ENCODE peak calls at places on chromosomes 16 and 17, in nine cellular contexts. F is SK-N-SH, A is upper lobe of left lung, M is H1, T is sigmoid colon, Y is stomach, B is transverse colon, C is tibial nerve, E is HepG2. P is an unnamed sample.

GRCh38 chr17:2017274-2017941 is 7.7 kb downstream of the RTN4RL1 start:
- DNase-seq in F (no peak), A (peak), M (no peak), T (no peak), Y (no peak), B (no peak), C (no peak), E (no peak), P (no peak)

GRCh38 chr16:13961099-13961811 is 41.3 kb downstream of the ERCC4 start:
- DNase-seq in F (no peak), A (no peak), M (no peak), T (no peak), Y (no peak), B (no peak), C (no peak), E (peak), P (no peak)

GRCh38 chr16:81817789-81818304 is 38.8 kb downstream of the PLCG2 start:
- DNase-seq in F (no peak), A (no peak), M (no peak), T (no peak), Y (peak), B (peak), C (no peak), E (no peak), P (no peak)

GRCh38 chr16:28092721-28093382 is 29.3 kb upstream of the GSG1L start:
- DNase-seq in F (peak), A (no peak), M (no peak), T (peak), Y (no peak), B (no peak), C (no peak), E (no peak), P (no peak)

GRCh38 chr17:44847581-44847980 is at the start of gene HIGD1B:
- DNase-seq in F (no peak), A (no peak), M (no peak), T (no peak), Y (no peak), B (no peak), C (no peak), E (no peak), P (no peak)

GRCh38 chr16:82943371-82943770 is 316.6 kb downstream of the CDH13 start:
- DNase-seq in F (no peak), A (no peak), M (no peak), T (no peak), Y (no peak), B (no peak), C (no peak), E (no peak), P (no peak)

GRCh38 chr16:30585022-30585399 is 486 bp downstream of the ZNF785 start:
- DNase-seq in F (peak), A (no peak), M (peak), T (peak), Y (no peak), B (peak), C (no peak), E (no peak), P (no peak)

GRCh38 chr16:65120811-65121721 is 797 bp downstream of the CDH11 start:
- DNase-seq in F (peak), A (peak), M (peak), T (peak), Y (no peak), B (no peak), C (no peak), E (no peak), P (no peak)

GRCh38 chr17:17151541-17151940 is 54.6 kb downstream of the PLD6 start:
- DNase-seq in F (no peak), A (no peak), M (no peak), T (no peak), Y (no peak), B (no peak), C (no peak), E (no peak), P (no peak)

GRCh38 chr17:49830605-49831004 is 17.3 kb downstream of the TAC4 start:
- DNase-seq in F (no peak), A (no peak), M (no peak), T (no peak), Y (no peak), B (no peak), C (no peak), E (no peak), P (no peak)

GRCh38 chr16:12062343-12063003 is 85.9 kb downstream of the SNX29 start:
- DNase-seq in F (no peak), A (no peak), M (no peak), T (peak), Y (peak), B (peak), C (peak), E (no peak), P (peak)

GRCh38 chr17:74089869-74090464 is 113.5 kb upstream of the RPL38 start:
- DNase-seq in F (peak), A (no peak), M (peak), T (no peak), Y (peak), B (peak), C (no peak), E (peak), P (no peak)

GRCh38 chr16:11449716-11450115 is 104.5 kb downstream of the RMI2 start:
- DNase-seq in F (no peak), A (peak), M (no peak), T (no peak), Y (no peak), B (no peak), C (no peak), E (no peak), P (no peak)

DNA sequence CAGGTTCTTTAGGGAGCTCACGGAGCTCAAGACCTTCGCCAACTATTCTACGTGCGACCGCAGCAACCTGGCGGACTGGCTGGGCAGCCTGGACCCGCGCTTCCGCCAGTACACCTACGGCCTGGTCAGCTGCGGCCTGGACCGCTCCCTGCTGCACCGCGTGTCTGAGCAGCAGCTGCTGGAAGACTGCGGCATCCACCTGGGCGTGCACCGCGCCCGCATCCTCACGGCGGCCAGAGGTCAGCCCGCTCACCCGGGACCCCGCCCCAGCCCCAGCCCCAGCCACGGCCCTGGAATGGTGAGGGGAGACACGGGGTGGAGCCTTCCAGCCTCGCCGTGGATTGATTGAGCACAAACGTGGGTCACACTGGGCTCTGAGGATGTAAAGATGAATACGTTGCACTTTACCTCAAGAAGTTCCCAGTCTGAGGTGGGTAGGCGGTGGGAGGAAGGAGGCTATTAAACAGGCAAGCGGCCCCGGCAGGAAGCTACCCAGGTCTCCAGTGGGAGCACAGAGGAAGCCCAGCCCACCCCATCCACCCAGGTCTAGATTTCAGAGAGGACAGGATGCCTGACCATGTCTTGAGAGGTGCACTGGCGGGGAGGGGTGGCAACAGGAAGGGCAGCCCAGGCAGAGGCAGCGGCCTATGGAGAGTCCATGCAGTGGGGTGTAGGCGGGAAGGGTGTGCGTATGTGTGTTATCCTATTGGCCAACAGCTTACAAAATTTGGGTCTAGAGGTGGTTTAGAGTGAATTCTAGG is 13.7 kb downstream of the SARM1 start:
- DNase-seq in F (no peak), A (peak), M (no peak), T (no peak), Y (peak), B (peak), C (no peak), E (no peak), P (no peak)
- H3K4me3 ChIP-seq in F (no peak), A (peak), M (peak), T (peak), Y (peak), B (peak), C (peak), E (no peak), P (peak)

DNA sequence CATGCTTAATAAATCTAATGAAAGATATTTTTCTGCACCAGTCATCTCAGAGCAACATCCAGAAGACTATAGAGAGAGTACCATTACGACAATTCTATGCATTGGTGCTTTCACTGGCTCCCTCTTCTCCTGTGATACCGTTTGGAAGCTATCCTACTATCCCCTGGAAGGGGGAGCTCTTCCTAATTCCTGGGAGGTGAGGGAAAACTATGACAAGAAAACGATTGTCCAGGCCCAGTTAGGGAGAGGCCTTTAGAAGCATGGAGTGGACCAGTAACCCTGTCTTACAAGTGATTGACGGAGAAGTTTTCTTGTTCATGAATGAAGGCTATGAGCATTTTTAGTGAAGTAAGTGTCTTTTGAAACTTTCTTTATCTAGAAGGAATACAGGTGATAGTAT is 150.2 kb downstream of the TANC2 start:
- DNase-seq in F (peak), A (no peak), M (no peak), T (no peak), Y (no peak), B (no peak), C (no peak), E (peak), P (no peak)
- TF ChIP-seq CTCF in F (peak), A (no peak), M (no peak), T (no peak), Y (no peak), B (no peak), C (no peak), E (no peak), P (no peak)

DNA sequence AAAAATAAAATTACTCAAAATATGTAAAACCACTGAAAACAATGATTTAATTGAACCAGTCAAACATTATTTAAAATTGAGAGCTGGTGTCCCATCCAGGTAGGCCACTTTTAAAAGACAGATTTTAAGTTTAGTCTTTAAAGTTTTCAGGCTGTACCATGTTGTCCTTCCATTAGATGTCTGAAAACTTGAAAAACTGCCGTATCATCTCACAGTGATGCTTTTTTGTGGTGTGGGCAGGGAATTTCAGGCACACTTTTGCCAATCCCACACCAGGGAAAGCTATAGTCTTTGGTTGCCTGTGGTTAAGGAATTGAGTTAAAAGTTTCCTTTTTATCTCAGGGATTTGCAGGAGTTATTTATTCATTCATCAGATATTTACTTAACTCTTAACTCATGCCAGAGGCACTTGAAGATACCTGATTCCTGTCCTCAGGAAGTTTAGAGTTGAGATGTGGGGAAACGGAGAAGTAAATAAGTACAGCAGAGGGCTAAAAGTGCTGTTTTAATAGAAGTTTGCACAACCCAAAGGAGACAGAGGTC is 3.2 kb downstream of the SNTB2 start:
- DNase-seq in F (no peak), A (no peak), M (no peak), T (no peak), Y (no peak), B (no peak), C (no peak), E (no peak), P (no peak)
- TF ChIP-seq EP300 in F (no peak), A (no peak), M (no peak), T (no peak), Y (no peak), B (no peak), C (no peak), E (no peak), P (no peak)

DNA sequence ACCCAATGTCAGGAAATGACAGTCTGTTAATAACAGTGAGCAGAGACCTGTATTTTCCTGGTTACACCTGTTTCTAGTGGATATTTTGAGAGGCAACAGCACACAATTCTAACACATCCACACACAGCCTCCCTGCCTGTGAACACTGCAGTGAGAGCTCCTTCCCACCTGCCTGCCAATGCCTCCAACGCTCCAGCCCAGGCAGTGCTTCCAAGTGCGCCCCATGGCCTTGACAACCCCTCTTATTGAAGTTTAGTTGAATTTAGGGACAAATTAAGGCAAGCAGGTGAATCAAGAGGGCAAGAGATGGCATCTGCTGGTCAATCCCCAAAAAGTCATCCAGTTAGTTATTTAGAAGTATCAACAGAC is 4.7 kb upstream of the MXRA7 start:
- DNase-seq in F (no peak), A (no peak), M (no peak), T (no peak), Y (no peak), B (no peak), C (no peak), E (no peak), P (no peak)
- H3K4me3 ChIP-seq in F (no peak), A (no peak), M (no peak), T (no peak), Y (no peak), B (no peak), C (no peak), E (no peak), P (no peak)

GRCh38 chr17:66900126-66901010 is 64.1 kb upstream of the CACNG4 start:
- DNase-seq in F (peak), A (no peak), M (no peak), T (no peak), Y (no peak), B (no peak), C (no peak), E (peak), P (no peak)
- TF ChIP-seq CTCF in F (peak), A (no peak), M (no peak), T (no peak), Y (no peak), B (no peak), C (no peak), E (peak), P (peak)

GRCh38 chr16:56479469-56479868 is 28.1 kb downstream of the OGFOD1 start:
- DNase-seq in F (no peak), A (no peak), M (no peak), T (no peak), Y (no peak), B (no peak), C (no peak), E (no peak), P (no peak)
- TF ChIP-seq EP300 in F (no peak), A (no peak), M (no peak), T (no peak), Y (no peak), B (no peak), C (no peak), E (no peak), P (no peak)